ENCODE peak calls at places on chromosomes 6 and 20, in eight cellular contexts. V is adipocyte, C is cardiac muscle cell, L is stomach, H is HEK293T, M is NCI-H1105 treated with DMSO at 0.1 percent for 48 hours, U is fibroblast of pulmonary artery, J is fibroblast of the conjunctiva. Z is an unnamed sample.

GRCh38 chr6:148831064-148831463 is 84.2 kb downstream of the UST start:
- DNase-seq in V (no peak), C (no peak), L (no peak), H (no peak), M (no peak), U (no peak), J (no peak), Z (no peak)

GRCh38 chr6:87827291-87827690 is 125.3 kb upstream of the AKIRIN2 start:
- DNase-seq in V (no peak), C (no peak), L (no peak), H (no peak), M (no peak), U (no peak), J (no peak), Z (no peak)

GRCh38 chr20:20839771-20840170 is 127.3 kb upstream of the RALGAPA2 start:
- DNase-seq in V (no peak), C (no peak), L (no peak), H (no peak), M (no peak), U (no peak), J (no peak), Z (no peak)

GRCh38 chr6:113758725-113759576 is 98.2 kb upstream of the MARCKS start:
- DNase-seq in V (no peak), C (no peak), L (no peak), H (no peak), M (no peak), U (peak; percentile 41), J (no peak), Z (no peak)

GRCh38 chr6:128065072-128065471 is 164.2 kb upstream of the THEMIS start:
- DNase-seq in V (no peak), C (no peak), L (no peak), H (no peak), M (no peak), U (no peak), J (no peak), Z (no peak)

GRCh38 chr6:142694054-142694453 is 250.9 kb downstream of the HIVEP2 start:
- DNase-seq in V (no peak), C (no peak), L (no peak), H (no peak), M (no peak), U (peak; percentile 26), J (no peak), Z (no peak)

GRCh38 chr6:136582702-136583471 is 32.7 kb upstream of the MAP7 start:
- DNase-seq in V (peak; percentile 96), C (no peak), L (no peak), H (no peak), M (peak; percentile 40), U (peak; percentile 95), J (peak; percentile 84), Z (no peak)

GRCh38 chr6:158847786-158848185 is 28.6 kb upstream of the EZR start:
- DNase-seq in V (no peak), C (no peak), L (no peak), H (no peak), M (no peak), U (no peak), J (no peak), Z (no peak)

GRCh38 chr20:31681769-31682168 is 40.9 kb downstream of the BCL2L1 start:
- DNase-seq in V (no peak), C (no peak), L (no peak), H (no peak), M (no peak), U (no peak), J (no peak), Z (no peak)

GRCh38 chr20:18857640-18858039 is 44.1 kb downstream of the SCP2D1 start:
- DNase-seq in V (peak; percentile 19), C (no peak), L (no peak), H (no peak), M (no peak), U (no peak), J (no peak), Z (no peak)

GRCh38 chr6:9178066-9178465 is 742.7 kb upstream of the SLC35B3 start:
- DNase-seq in V (no peak), C (no peak), L (no peak), H (no peak), M (no peak), U (no peak), J (no peak), Z (no peak)

GRCh38 chr6:97841763-97842162 is 558.7 kb upstream of the MMS22L start:
- DNase-seq in V (no peak), C (no peak), L (no peak), H (no peak), M (no peak), U (peak; percentile 4), J (peak; percentile 76), Z (no peak)

GRCh38 chr20:14951707-14952106 is 614.3 kb upstream of the FLRT3 start:
- DNase-seq in V (peak; percentile 86), C (no peak), L (no peak), H (no peak), M (no peak), U (peak; percentile 68), J (peak; percentile 9), Z (no peak)

GRCh38 chr6:102390541-102390940 is 997.0 kb downstream of the GRIK2 start:
- DNase-seq in V (no peak), C (no peak), L (no peak), H (no peak), M (no peak), U (no peak), J (no peak), Z (no peak)

GRCh38 chr6:130676077-130676772 is 151.0 kb upstream of the SMLR1 start:
- DNase-seq in V (no peak), C (no peak), L (no peak), H (no peak), M (peak; percentile 67), U (no peak), J (no peak), Z (no peak)

GRCh38 chr6:20020526-20020925 is 183.4 kb downstream of the ID4 start:
- DNase-seq in V (no peak), C (no peak), L (no peak), H (no peak), M (no peak), U (no peak), J (no peak), Z (no peak)

GRCh38 chr6:151998784-151999183 is 191.3 kb downstream of the ESR1 start:
- DNase-seq in V (no peak), C (no peak), L (no peak), H (no peak), M (no peak), U (no peak), J (no peak), Z (no peak)

GRCh38 chr20:56924976-56925695 is 296.0 kb downstream of the TFAP2C start:
- DNase-seq in V (peak; percentile 21), C (peak; percentile 45), L (no peak), H (peak; percentile 54), M (no peak), U (no peak), J (no peak), Z (no peak)

GRCh38 chr6:34233867-34234266 is 2.8 kb upstream of the HMGA1 start:
- DNase-seq in V (no peak), C (no peak), L (no peak), H (no peak), M (no peak), U (no peak), J (no peak), Z (no peak)

GRCh38 chr20:19701449-19701848 is 56.6 kb upstream of the RIN2 start:
- DNase-seq in V (no peak), C (no peak), L (no peak), H (no peak), M (no peak), U (no peak), J (no peak), Z (no peak)

GRCh38 chr6:94478178-94479140 is 1059.1 kb upstream of the EPHA7 start:
- DNase-seq in V (no peak), C (no peak), L (no peak), H (no peak), M (peak; percentile 80), U (no peak), J (no peak), Z (peak; percentile 79)

GRCh38 chr6:45681860-45682488 is 304.2 kb upstream of the SUPT3H start:
- DNase-seq in V (no peak), C (no peak), L (no peak), H (no peak), M (no peak), U (no peak), J (no peak), Z (no peak)

GRCh38 chr6:109230444-109230843 is 135.1 kb downstream of the CEP57L1 start:
- DNase-seq in V (no peak), C (no peak), L (no peak), H (no peak), M (no peak), U (no peak), J (no peak), Z (no peak)

GRCh38 chr6:117555882-117556498 is 46.3 kb downstream of the GOPC start:
- DNase-seq in V (peak; percentile 73), C (peak; percentile 51), L (peak; percentile 66), H (peak; percentile 25), M (peak; percentile 23), U (peak; percentile 61), J (no peak), Z (peak; percentile 7)

Z was measured in NCI-H1436.